ENCODE peak calls at places on chromosomes 1 and 21, in eight cellular contexts. H, I, G, Q, M, V, A and B are unnamed samples.

GRCh38 chr1:203322480-203323179 is 17.3 kb downstream of the BTG2 start:
- DNase-seq in M (no peak), H (no peak), V (peak; percentile 60), I (no peak), A (peak; percentile 31), G (peak; percentile 45), Q (no peak), B (no peak)

GRCh38 chr1:227447531-227447990 is 115.8 kb upstream of the ZNF678 start:
- DNase-seq in I (no peak), M (no peak), H (no peak), A (no peak), Q (peak; percentile 49), G (peak; percentile 24), V (peak; percentile 73), B (no peak)

GRCh38 chr1:33684346-33685122 is 179.3 kb upstream of the HMGB4 start:
- DNase-seq in A (no peak), V (no peak), Q (no peak), G (no peak), M (no peak), H (no peak), I (no peak), B (no peak)

GRCh38 chr1:100627936-100628335 is 90.0 kb downstream of the GPR88 start:
- DNase-seq in I (no peak), H (no peak), Q (no peak), M (no peak), V (no peak), A (no peak), G (no peak), B (no peak)

GRCh38 chr1:201917362-201918033 is 28.8 kb downstream of the SHISA4 start:
- DNase-seq in V (no peak), H (no peak), Q (no peak), I (no peak), A (no peak), M (peak; percentile 84), G (no peak), B (no peak)

GRCh38 chr1:8302181-8302681 is 15.7 kb upstream of the SLC45A1 start:
- DNase-seq in A (no peak), V (no peak), I (no peak), H (no peak), G (no peak), M (no peak), Q (peak; percentile 34), B (no peak)

GRCh38 chr21:34029724-34030528 is 43.5 kb upstream of the MRPS6 start:
- DNase-seq in H (peak; percentile 2), G (peak; percentile 68), V (peak; percentile 46), I (no peak), Q (peak; percentile 80), A (peak; percentile 36), M (peak; percentile 55), B (peak; percentile 68)

GRCh38 chr1:25699501-25700089 is 83.0 kb downstream of the MAN1C1 start:
- DNase-seq in G (peak; percentile 93), Q (no peak), I (no peak), A (no peak), V (peak; percentile 75), H (no peak), M (peak; percentile 49), B (no peak)

GRCh38 chr21:40850071-40850470 is 3.1 kb upstream of the DSCAM start:
- DNase-seq in Q (no peak), V (no peak), A (no peak), G (no peak), M (no peak), I (no peak), H (no peak), B (no peak)

DNA sequence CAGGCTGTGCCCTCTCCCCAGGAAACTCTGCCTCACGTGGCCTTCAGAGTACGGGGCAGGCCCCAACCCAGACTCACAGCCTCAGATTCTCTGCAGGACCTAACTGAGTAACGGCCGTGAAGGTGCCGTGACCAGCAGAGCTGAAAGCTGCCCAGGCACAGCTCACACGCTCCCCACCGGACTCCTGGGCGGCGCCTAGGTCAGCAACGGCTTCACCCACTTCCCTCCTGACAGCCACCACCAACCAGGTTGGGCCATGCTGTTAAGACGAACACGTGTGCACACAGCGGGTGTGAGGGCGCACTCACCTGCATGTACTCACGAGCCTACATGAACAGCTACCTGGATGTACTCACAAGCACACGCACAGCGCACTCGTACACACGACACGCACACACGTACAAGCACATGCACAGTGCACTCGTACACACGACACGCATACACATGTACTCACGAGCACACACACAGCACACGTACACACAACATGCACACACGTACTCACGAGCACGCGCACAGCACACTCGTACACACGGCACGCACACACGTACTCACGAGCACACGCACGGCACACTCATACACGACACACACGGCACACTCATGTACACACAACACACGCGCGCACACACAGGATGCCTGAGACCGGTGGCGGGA is 8.7 kb upstream of the TNFRSF4 start:
- DNase-seq in I (no peak), G (no peak), A (no peak), M (no peak), Q (no peak), H (no peak), V (no peak), B (no peak)
- H3K36me3 ChIP-seq in I (peaks cover 14% of the 10 kb centered on the region), G (no peaks in the 10 kb centered on the region), A (no peaks in the 10 kb centered on the region), M (no peaks in the 10 kb centered on the region), Q (no peaks in the 10 kb centered on the region), H (peaks cover 41% of the 10 kb centered on the region), V (no peaks in the 10 kb centered on the region), B (peaks cover 49% of the 10 kb centered on the region)

GRCh38 chr1:30627206-30627605 is 96.2 kb downstream of the MATN1 start:
- DNase-seq in V (no peak), G (no peak), Q (no peak), A (no peak), H (no peak), M (no peak), I (no peak), B (no peak)
- H3K36me3 ChIP-seq in V (no peaks in the 10 kb centered on the region), G (no peaks in the 10 kb centered on the region), Q (no peaks in the 10 kb centered on the region), A (no peaks in the 10 kb centered on the region), H (no peaks in the 10 kb centered on the region), M (no peaks in the 10 kb centered on the region), I (no peaks in the 10 kb centered on the region), B (no peaks in the 10 kb centered on the region)

GRCh38 chr1:224534731-224535130 is 81.4 kb upstream of the CNIH3 start:
- DNase-seq in Q (no peak), V (no peak), A (no peak), M (no peak), H (no peak), G (no peak), I (no peak), B (no peak)
- H3K36me3 ChIP-seq in Q (no peaks in the 10 kb centered on the region), V (no peaks in the 10 kb centered on the region), A (no peaks in the 10 kb centered on the region), M (no peaks in the 10 kb centered on the region), H (no peaks in the 10 kb centered on the region), G (no peaks in the 10 kb centered on the region), I (no peaks in the 10 kb centered on the region), B (no peaks in the 10 kb centered on the region)

GRCh38 chr1:118145736-118146135 is 39.3 kb downstream of the SPAG17 start:
- DNase-seq in V (no peak), A (no peak), M (no peak), G (no peak), I (no peak), H (no peak), Q (no peak), B (no peak)

GRCh38 chr1:118143136-118143535 is 41.9 kb downstream of the SPAG17 start:
- DNase-seq in A (no peak), I (no peak), V (no peak), H (no peak), Q (no peak), M (no peak), G (no peak), B (no peak)

GRCh38 chr1:118144777-118145176 is 40.3 kb downstream of the SPAG17 start:
- DNase-seq in M (no peak), G (no peak), Q (no peak), V (no peak), A (no peak), I (no peak), H (no peak), B (no peak)

GRCh38 chr1:118142546-118142945 is 42.5 kb downstream of the SPAG17 start:
- DNase-seq in I (no peak), M (no peak), Q (no peak), V (no peak), H (no peak), A (no peak), G (no peak), B (no peak)

DNA sequence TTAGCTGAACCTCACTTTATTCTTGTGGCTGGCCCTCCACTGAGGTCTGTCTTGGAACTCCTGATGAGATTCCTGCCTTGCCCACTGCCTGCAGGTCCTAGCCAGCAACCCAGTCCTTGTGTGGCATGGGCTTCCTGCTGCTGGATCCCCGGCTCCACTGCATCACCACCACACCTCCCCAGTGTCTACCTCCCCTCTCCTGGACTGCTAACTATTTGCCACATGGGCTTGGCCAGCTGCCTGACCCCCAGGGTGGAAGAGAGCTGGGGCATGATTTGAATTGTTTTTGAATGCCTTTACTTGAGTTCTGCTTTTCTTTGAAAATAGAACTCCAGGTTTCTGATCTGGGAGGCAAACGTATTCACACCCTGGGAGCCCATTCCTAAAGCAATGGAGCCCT is 41.2 kb downstream of the SPAG17 start:
- DNase-seq in Q (no peak), V (no peak), M (no peak), H (no peak), A (no peak), G (no peak), I (no peak), B (no peak)
- H3K36me3 ChIP-seq in Q (no peaks in the 10 kb centered on the region), V (no peaks in the 10 kb centered on the region), M (no peaks in the 10 kb centered on the region), H (no peaks in the 10 kb centered on the region), A (no peaks in the 10 kb centered on the region), G (no peaks in the 10 kb centered on the region), I (no peaks in the 10 kb centered on the region), B (no peaks in the 10 kb centered on the region)